ENCODE peak calls at places on chromosome 11, in four cellular contexts. R, W, S and Y are unnamed samples.

GRCh38 chr11:129313588-129314288 is 61.9 kb upstream of the BARX2 start:
- DNase-seq in R (peak; percentile 49), W (no peak), S (peak; percentile 49), Y (no peak)

GRCh38 chr11:121113611-121114010 is 12.6 kb downstream of the TECTA start:
- DNase-seq in R (no peak), W (no peak), S (no peak), Y (no peak)

GRCh38 chr11:116051494-116051893 is 547.3 kb upstream of the CADM1 start:
- DNase-seq in R (no peak), W (no peak), S (no peak), Y (no peak)

GRCh38 chr11:60951611-60951908 is 416 bp downstream of the SLC15A3 start:
- DNase-seq in R (peak; percentile 23), W (no peak), S (no peak), Y (no peak)

GRCh38 chr11:109795234-109795633 is 298.0 kb upstream of the ZC3H12C start:
- DNase-seq in R (no peak), W (no peak), S (peak; percentile 27), Y (no peak)

GRCh38 chr11:123822022-123822421 is 15.9 kb upstream of the OR6M1 start:
- DNase-seq in R (no peak), W (no peak), S (no peak), Y (no peak)

GRCh38 chr11:126857860-126858808 is 142.4 kb downstream of the KIRREL3 start:
- DNase-seq in R (no peak), W (peak; percentile 24), S (peak; percentile 32), Y (no peak)

GRCh38 chr11:68408512-68408911 is 52.0 kb upstream of the PPP6R3 start:
- DNase-seq in R (no peak), W (no peak), S (no peak), Y (no peak)

GRCh38 chr11:8649361-8649760 is 33.1 kb downstream of the TRIM66 start:
- DNase-seq in R (no peak), W (no peak), S (peak; percentile 50), Y (no peak)

GRCh38 chr11:22416462-22416861 is 78.3 kb downstream of the SLC17A6 start:
- DNase-seq in R (no peak), W (no peak), S (no peak), Y (no peak)

GRCh38 chr11:15907806-15908205 is 448.5 kb downstream of the SOX6 start:
- DNase-seq in R (no peak), W (no peak), S (no peak), Y (no peak)

GRCh38 chr11:60428517-60428916 is 855 bp upstream of the MS4A5 start:
- DNase-seq in R (no peak), W (no peak), S (no peak), Y (no peak)

GRCh38 chr11:92839450-92839849 is 130.0 kb upstream of the MTNR1B start:
- DNase-seq in R (no peak), W (no peak), S (no peak), Y (no peak)

GRCh38 chr11:131279685-131280084 is 90.7 kb upstream of the NTM start:
- DNase-seq in R (no peak), W (no peak), S (no peak), Y (no peak)

GRCh38 chr11:43797866-43798265 is 82.8 kb upstream of the ALKBH3 start:
- DNase-seq in R (no peak), W (no peak), S (no peak), Y (no peak)

GRCh38 chr11:90656171-90656570 is 433.3 kb upstream of the CHORDC1 start:
- DNase-seq in R (no peak), W (no peak), S (no peak), Y (no peak)

GRCh38 chr11:36431429-36432092 is 78.5 kb downstream of the TRAF6 start:
- DNase-seq in R (no peak), W (no peak), S (peak; percentile 97), Y (no peak)

GRCh38 chr11:118200901-118201680 is 23.7 kb downstream of the JAML start:
- DNase-seq in R (no peak), W (no peak), S (no peak), Y (no peak)

GRCh38 chr11:113888848-113889247 is 13.5 kb upstream of the USP28 start:
- DNase-seq in R (no peak), W (no peak), S (no peak), Y (no peak)

GRCh38 chr11:128506999-128507591 is 80.3 kb downstream of the ETS1 start:
- DNase-seq in R (peak; percentile 78), W (no peak), S (peak; percentile 98), Y (no peak)

GRCh38 chr11:2816941-2817421 is 68.6 kb downstream of the CDKN1C start:
- DNase-seq in R (peak; percentile 58), W (no peak), S (peak; percentile 91), Y (peak; percentile 57)

GRCh38 chr11:2587976-2588748 is 111.6 kb downstream of the KCNQ1OT1 start:
- DNase-seq in R (no peak), W (peak; percentile 11), S (no peak), Y (peak; percentile 89)

GRCh38 chr11:75524576-75525432 is 937 bp downstream of the GDPD5 start:
- DNase-seq in R (no peak), W (peak; percentile 59), S (no peak), Y (no peak)

GRCh38 chr11:118898400-118899295 is 15.0 kb downstream of the CXCR5 start:
- DNase-seq in R (no peak), W (no peak), S (no peak), Y (peak; percentile 92)

GRCh38 chr11:119316729-119317591 is at the start of gene MCAM:
- DNase-seq in R (no peak), W (peak; percentile 63), S (peak; percentile 11), Y (no peak)

GRCh38 chr11:120248551-120249278 is 8.8 kb downstream of the POU2F3 start:
- DNase-seq in R (no peak), W (no peak), S (peak; percentile 23), Y (peak; percentile 22)

GRCh38 chr11:90187839-90188238 is 35.0 kb downstream of the CHORDC1 start:
- DNase-seq in R (no peak), W (no peak), S (no peak), Y (no peak)

GRCh38 chr11:133947298-133947905 is 9.4 kb downstream of the IGSF9B start:
- DNase-seq in R (no peak), W (peak; percentile 53), S (peak; percentile 45), Y (no peak)

GRCh38 chr11:101706541-101706940 is 122.7 kb upstream of the TRPC6 start:
- DNase-seq in R (no peak), W (no peak), S (no peak), Y (no peak)

GRCh38 chr11:60265373-60266214 is 14.9 kb upstream of the MS4A4A start:
- DNase-seq in R (peak; percentile 72), W (no peak), S (peak; percentile 26), Y (no peak)

GRCh38 chr11:10494636-10495463 is 39.8 kb downstream of the AMPD3 start:
- DNase-seq in R (no peak), W (no peak), S (no peak), Y (no peak)

GRCh38 chr11:120893431-120894206 is 130.3 kb upstream of the TBCEL start:
- DNase-seq in R (no peak), W (no peak), S (no peak), Y (no peak)

GRCh38 chr11:99884750-99885149 is 802.3 kb upstream of the ARHGAP42 start:
- DNase-seq in R (no peak), W (no peak), S (no peak), Y (no peak)

GRCh38 chr11:120235024-120235628 is 4.8 kb upstream of the POU2F3 start:
- DNase-seq in R (no peak), W (peak; percentile 74), S (peak; percentile 56), Y (no peak)

GRCh38 chr11:14317659-14318325 is 41.2 kb downstream of the RRAS2 start:
- DNase-seq in R (no peak), W (no peak), S (no peak), Y (no peak)

GRCh38 chr11:14312736-14313438 is 46.1 kb downstream of the RRAS2 start:
- DNase-seq in R (no peak), W (no peak), S (peak; percentile 19), Y (no peak)

GRCh38 chr11:14310696-14311095 is 48.3 kb downstream of the RRAS2 start:
- DNase-seq in R (no peak), W (no peak), S (peak; percentile 75), Y (no peak)

GRCh38 chr11:14315130-14315529 is 43.9 kb downstream of the RRAS2 start:
- DNase-seq in R (no peak), W (no peak), S (no peak), Y (no peak)

DNA sequence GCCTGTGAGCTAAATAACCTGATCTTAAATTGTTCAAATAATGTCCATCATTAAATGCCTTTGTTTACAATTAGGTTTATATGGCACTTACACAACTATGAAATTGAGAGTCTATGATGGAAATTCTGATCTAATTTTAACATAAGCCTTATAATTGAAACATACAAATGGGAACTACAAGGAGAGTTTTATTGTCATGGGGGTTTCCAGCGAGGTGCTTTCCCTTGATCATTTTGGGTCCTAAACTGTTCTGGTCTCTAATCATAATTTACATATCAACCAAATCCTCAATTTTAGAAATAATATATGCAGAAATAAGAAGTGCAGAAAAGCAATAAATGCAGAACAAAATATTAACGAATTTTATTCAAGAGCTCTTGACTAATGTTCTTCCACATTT is 44.9 kb downstream of the RRAS2 start:
- DNase-seq in R (no peak), W (no peak), S (no peak), Y (no peak)
- TF ChIP-seq CTCF in R (no peak), W (no peak), S (no peak), Y (no peak)

DNA sequence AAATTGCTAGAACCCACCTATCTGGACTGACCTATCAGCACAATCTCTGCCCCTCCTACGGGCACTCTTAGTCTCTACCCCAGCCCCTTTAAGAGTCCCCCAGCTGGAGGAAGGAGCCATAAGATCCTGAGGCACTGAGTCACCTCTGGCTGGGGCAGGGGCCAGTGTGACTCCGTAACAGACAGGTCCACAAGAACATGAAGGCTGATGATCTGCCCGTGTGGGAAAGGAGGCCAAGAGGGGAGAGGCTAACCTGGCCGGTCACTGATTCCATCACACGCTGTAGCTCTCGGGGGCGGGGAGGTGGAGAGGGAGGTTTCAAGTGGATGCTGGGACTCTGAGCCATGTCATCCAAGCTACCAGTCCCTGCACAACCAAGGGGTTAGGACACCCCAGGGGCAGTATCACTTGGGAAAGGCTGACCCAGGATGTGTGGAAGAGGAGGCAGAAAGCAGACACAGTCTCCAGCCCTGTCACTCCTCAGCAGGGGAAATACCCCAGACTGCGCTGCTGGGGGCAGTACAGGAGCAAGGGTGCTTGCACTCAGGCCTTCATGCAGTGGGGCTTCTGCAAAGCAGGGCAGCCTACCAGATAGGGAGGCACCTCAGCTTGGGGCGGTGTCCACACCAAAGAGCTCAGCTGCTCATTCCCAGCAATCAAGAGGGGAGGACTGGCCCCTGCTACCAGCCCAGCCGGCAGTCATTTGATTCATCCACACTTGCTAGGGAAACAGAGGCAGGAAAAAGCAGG is 22.3 kb downstream of the ARHGAP1 start:
- DNase-seq in R (no peak), W (no peak), S (no peak), Y (peak; percentile 48)
- TF ChIP-seq CTCF in R (no peak), W (no peak), S (no peak), Y (peak; percentile 25)

GRCh38 chr11:64875369-64876225 is 2.8 kb downstream of the EHD1 start:
- DNase-seq in R (no peak), W (no peak), S (no peak), Y (no peak)
- TF ChIP-seq CTCF in R (no peak), W (no peak), S (peak; percentile 21), Y (peak; percentile 32)

GRCh38 chr11:59142530-59143507 is at the start of gene FAM111A:
- DNase-seq in R (peak; percentile 69), W (peak; percentile 63), S (peak; percentile 84), Y (peak; percentile 91)
- TF ChIP-seq CTCF in R (no peak), W (no peak), S (peak; percentile 44), Y (peak; percentile 74)

DNA sequence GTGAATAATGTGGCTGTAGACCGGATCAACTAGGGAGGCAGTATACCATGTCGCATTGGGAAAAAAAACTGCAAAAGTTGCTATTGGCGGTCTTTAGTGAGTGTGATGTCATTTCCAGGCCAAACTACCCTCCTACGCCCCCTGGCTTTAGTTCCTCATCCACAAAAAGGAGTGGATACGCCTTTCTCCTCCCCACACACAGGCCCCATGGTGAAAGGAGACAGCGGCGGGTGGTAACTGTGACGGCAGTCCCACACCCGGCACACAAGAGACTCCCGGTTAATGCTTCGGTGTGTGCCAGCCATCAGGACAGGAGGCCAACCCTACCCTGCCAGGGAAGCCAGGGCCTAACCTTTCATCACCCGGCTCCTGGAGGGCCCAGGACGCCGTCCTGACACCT is 11.0 kb downstream of the TP53I11 start:
- DNase-seq in R (peak; percentile 26), W (no peak), S (no peak), Y (no peak)
- TF ChIP-seq CTCF in R (no peak), W (peak; percentile 35), S (peak; percentile 34), Y (peak; percentile 44)